ENCODE peak calls at places on chromosomes 7 and 10, in six cellular contexts. One of them, this sample, is unnamed.

GRCh38 chr7:45092100-45092930 is 3.5 kb upstream of the NACAD start:
- DNase-seq in activated naive CD4-positive, alpha-beta T cell treated with anti-CD3 and anti-CD28 coated beads, Interleukin-2, amount 10 ng/mL, durations not matched to agents 7 days and 5 days: no peak
- DNase-seq in Ammon's horn: no peak
- DNase-seq in cardiac fibroblast: no peak
- DNase-seq in MCF 10A: peak
- DNase-seq in HCEC 1CT: no peak
- DNase-seq in this sample: no peak

GRCh38 chr7:116097365-116098009 is 66.9 kb upstream of the TFEC start:
- DNase-seq in activated naive CD4-positive, alpha-beta T cell treated with anti-CD3 and anti-CD28 coated beads, Interleukin-2, amount 10 ng/mL, durations not matched to agents 7 days and 5 days: no peak
- DNase-seq in Ammon's horn: no peak
- DNase-seq in cardiac fibroblast: peak
- DNase-seq in MCF 10A: peak
- DNase-seq in HCEC 1CT: peak
- DNase-seq in this sample: no peak

GRCh38 chr7:101814996-101815825 is 2.2 kb upstream of the CUX1 start:
- DNase-seq in activated naive CD4-positive, alpha-beta T cell treated with anti-CD3 and anti-CD28 coated beads, Interleukin-2, amount 10 ng/mL, durations not matched to agents 7 days and 5 days: peak
- DNase-seq in Ammon's horn: peak
- DNase-seq in cardiac fibroblast: no peak
- DNase-seq in MCF 10A: peak
- DNase-seq in HCEC 1CT: peak
- DNase-seq in this sample: peak

GRCh38 chr10:122021828-122022227 is 32.9 kb downstream of the TACC2 start:
- DNase-seq in activated naive CD4-positive, alpha-beta T cell treated with anti-CD3 and anti-CD28 coated beads, Interleukin-2, amount 10 ng/mL, durations not matched to agents 7 days and 5 days: no peak
- DNase-seq in Ammon's horn: no peak
- DNase-seq in cardiac fibroblast: no peak
- DNase-seq in MCF 10A: no peak
- DNase-seq in HCEC 1CT: no peak
- DNase-seq in this sample: no peak

GRCh38 chr7:26346611-26347200 is 55.0 kb downstream of the SNX10 start:
- DNase-seq in activated naive CD4-positive, alpha-beta T cell treated with anti-CD3 and anti-CD28 coated beads, Interleukin-2, amount 10 ng/mL, durations not matched to agents 7 days and 5 days: no peak
- DNase-seq in Ammon's horn: peak
- DNase-seq in cardiac fibroblast: no peak
- DNase-seq in MCF 10A: peak
- DNase-seq in HCEC 1CT: peak
- DNase-seq in this sample: no peak

GRCh38 chr7:21128418-21128817 is 299.5 kb upstream of the SP4 start:
- DNase-seq in activated naive CD4-positive, alpha-beta T cell treated with anti-CD3 and anti-CD28 coated beads, Interleukin-2, amount 10 ng/mL, durations not matched to agents 7 days and 5 days: no peak
- DNase-seq in Ammon's horn: no peak
- DNase-seq in cardiac fibroblast: no peak
- DNase-seq in MCF 10A: peak
- DNase-seq in HCEC 1CT: no peak
- DNase-seq in this sample: no peak

GRCh38 chr7:19362099-19362498 is 216.9 kb upstream of the FERD3L start:
- DNase-seq in activated naive CD4-positive, alpha-beta T cell treated with anti-CD3 and anti-CD28 coated beads, Interleukin-2, amount 10 ng/mL, durations not matched to agents 7 days and 5 days: no peak
- DNase-seq in Ammon's horn: no peak
- DNase-seq in cardiac fibroblast: peak
- DNase-seq in MCF 10A: peak
- DNase-seq in HCEC 1CT: peak
- DNase-seq in this sample: no peak

GRCh38 chr7:155594961-155595366 is 48.6 kb upstream of the CNPY1 start:
- DNase-seq in activated naive CD4-positive, alpha-beta T cell treated with anti-CD3 and anti-CD28 coated beads, Interleukin-2, amount 10 ng/mL, durations not matched to agents 7 days and 5 days: no peak
- DNase-seq in Ammon's horn: no peak
- DNase-seq in cardiac fibroblast: no peak
- DNase-seq in MCF 10A: peak
- DNase-seq in HCEC 1CT: no peak
- DNase-seq in this sample: no peak

GRCh38 chr10:4283841-4284610 is 499.0 kb upstream of the KLF6 start:
- DNase-seq in activated naive CD4-positive, alpha-beta T cell treated with anti-CD3 and anti-CD28 coated beads, Interleukin-2, amount 10 ng/mL, durations not matched to agents 7 days and 5 days: no peak
- DNase-seq in Ammon's horn: no peak
- DNase-seq in cardiac fibroblast: peak
- DNase-seq in MCF 10A: no peak
- DNase-seq in HCEC 1CT: peak
- DNase-seq in this sample: no peak

This sample was measured in amygdala.